ENCODE peak calls at places on chromosomes 13 and 19, in eight cellular contexts. One of them, this sample, is unnamed.
A peak's percentile ranks its signal among the peaks of the same experiment; 100 is the strongest.

GRCh38 chr19:38656171-38656981 is 8.9 kb downstream of the ACTN4 start:
- DNase-seq in activated naive CD8-positive, alpha-beta T cell treated with anti-CD3 and anti-CD28 coated beads, Interleukin-2, amount 50 U/mL, for 24 hours: no peak
- DNase-seq in kidney epithelial cell: no peak
- DNase-seq in lung microvascular endothelial cell: no peak
- DNase-seq in mucosa of descending colon: no peak
- DNase-seq in NCI-H774: no peak
- DNase-seq in AG09309: no peak
- DNase-seq in effector memory CD4-positive, alpha-beta T cell: peak; percentile 51
- DNase-seq in this sample: peak; percentile 61

GRCh38 chr13:48560657-48561337 is 27.9 kb upstream of the RCBTB2 start:
- DNase-seq in activated naive CD8-positive, alpha-beta T cell treated with anti-CD3 and anti-CD28 coated beads, Interleukin-2, amount 50 U/mL, for 24 hours: no peak
- DNase-seq in kidney epithelial cell: no peak
- DNase-seq in lung microvascular endothelial cell: no peak
- DNase-seq in mucosa of descending colon: no peak
- DNase-seq in NCI-H774: no peak
- DNase-seq in AG09309: no peak
- DNase-seq in effector memory CD4-positive, alpha-beta T cell: no peak
- DNase-seq in this sample: no peak

GRCh38 chr19:32012886-32013635 is 332.3 kb upstream of the ZNF507 start:
- DNase-seq in activated naive CD8-positive, alpha-beta T cell treated with anti-CD3 and anti-CD28 coated beads, Interleukin-2, amount 50 U/mL, for 24 hours: no peak
- DNase-seq in kidney epithelial cell: no peak
- DNase-seq in lung microvascular endothelial cell: no peak
- DNase-seq in mucosa of descending colon: no peak
- DNase-seq in NCI-H774: no peak
- DNase-seq in AG09309: no peak
- DNase-seq in effector memory CD4-positive, alpha-beta T cell: no peak
- DNase-seq in this sample: no peak

GRCh38 chr13:93244141-93244917 is 17.7 kb downstream of the GPC6 start:
- DNase-seq in activated naive CD8-positive, alpha-beta T cell treated with anti-CD3 and anti-CD28 coated beads, Interleukin-2, amount 50 U/mL, for 24 hours: no peak
- DNase-seq in kidney epithelial cell: no peak
- DNase-seq in lung microvascular endothelial cell: no peak
- DNase-seq in mucosa of descending colon: no peak
- DNase-seq in NCI-H774: no peak
- DNase-seq in AG09309: no peak
- DNase-seq in effector memory CD4-positive, alpha-beta T cell: no peak
- DNase-seq in this sample: no peak

GRCh38 chr13:107138468-107138867 is 570.5 kb upstream of the ARGLU1 start:
- DNase-seq in activated naive CD8-positive, alpha-beta T cell treated with anti-CD3 and anti-CD28 coated beads, Interleukin-2, amount 50 U/mL, for 24 hours: no peak
- DNase-seq in kidney epithelial cell: no peak
- DNase-seq in lung microvascular endothelial cell: peak; percentile 27
- DNase-seq in mucosa of descending colon: no peak
- DNase-seq in NCI-H774: no peak
- DNase-seq in AG09309: no peak
- DNase-seq in effector memory CD4-positive, alpha-beta T cell: no peak
- DNase-seq in this sample: no peak

GRCh38 chr19:5048727-5049553 is 80.0 kb downstream of the KDM4B start:
- DNase-seq in activated naive CD8-positive, alpha-beta T cell treated with anti-CD3 and anti-CD28 coated beads, Interleukin-2, amount 50 U/mL, for 24 hours: no peak
- DNase-seq in kidney epithelial cell: no peak
- DNase-seq in lung microvascular endothelial cell: no peak
- DNase-seq in mucosa of descending colon: no peak
- DNase-seq in NCI-H774: no peak
- DNase-seq in AG09309: no peak
- DNase-seq in effector memory CD4-positive, alpha-beta T cell: no peak
- DNase-seq in this sample: peak; percentile 27

GRCh38 chr13:109517516-109517915 is 268.9 kb downstream of the IRS2 start:
- DNase-seq in activated naive CD8-positive, alpha-beta T cell treated with anti-CD3 and anti-CD28 coated beads, Interleukin-2, amount 50 U/mL, for 24 hours: no peak
- DNase-seq in kidney epithelial cell: no peak
- DNase-seq in lung microvascular endothelial cell: no peak
- DNase-seq in mucosa of descending colon: no peak
- DNase-seq in NCI-H774: no peak
- DNase-seq in AG09309: no peak
- DNase-seq in effector memory CD4-positive, alpha-beta T cell: no peak
- DNase-seq in this sample: no peak

GRCh38 chr13:46553521-46553885 is 533 bp downstream of the LRCH1 start:
- DNase-seq in activated naive CD8-positive, alpha-beta T cell treated with anti-CD3 and anti-CD28 coated beads, Interleukin-2, amount 50 U/mL, for 24 hours: no peak
- DNase-seq in kidney epithelial cell: no peak
- DNase-seq in lung microvascular endothelial cell: peak; percentile 12
- DNase-seq in mucosa of descending colon: no peak
- DNase-seq in NCI-H774: no peak
- DNase-seq in AG09309: no peak
- DNase-seq in effector memory CD4-positive, alpha-beta T cell: no peak
- DNase-seq in this sample: no peak

GRCh38 chr13:62119739-62120700 is 704.4 kb upstream of the PCDH20 start:
- DNase-seq in activated naive CD8-positive, alpha-beta T cell treated with anti-CD3 and anti-CD28 coated beads, Interleukin-2, amount 50 U/mL, for 24 hours: no peak
- DNase-seq in kidney epithelial cell: no peak
- DNase-seq in lung microvascular endothelial cell: peak; percentile 5
- DNase-seq in mucosa of descending colon: no peak
- DNase-seq in NCI-H774: no peak
- DNase-seq in AG09309: no peak
- DNase-seq in effector memory CD4-positive, alpha-beta T cell: no peak
- DNase-seq in this sample: no peak

GRCh38 chr19:4066176-4066606 is 508 bp downstream of the ZBTB7A start:
- DNase-seq in activated naive CD8-positive, alpha-beta T cell treated with anti-CD3 and anti-CD28 coated beads, Interleukin-2, amount 50 U/mL, for 24 hours: peak; percentile 54
- DNase-seq in kidney epithelial cell: no peak
- DNase-seq in lung microvascular endothelial cell: no peak
- DNase-seq in mucosa of descending colon: no peak
- DNase-seq in NCI-H774: no peak
- DNase-seq in AG09309: no peak
- DNase-seq in effector memory CD4-positive, alpha-beta T cell: peak; percentile 48
- DNase-seq in this sample: no peak

GRCh38 chr13:113950451-113951245 is 23.2 kb downstream of the C13orf46 start:
- DNase-seq in activated naive CD8-positive, alpha-beta T cell treated with anti-CD3 and anti-CD28 coated beads, Interleukin-2, amount 50 U/mL, for 24 hours: no peak
- DNase-seq in kidney epithelial cell: no peak
- DNase-seq in lung microvascular endothelial cell: no peak
- DNase-seq in mucosa of descending colon: peak; percentile 43
- DNase-seq in NCI-H774: no peak
- DNase-seq in AG09309: no peak
- DNase-seq in effector memory CD4-positive, alpha-beta T cell: no peak
- DNase-seq in this sample: no peak

GRCh38 chr19:18397242-18398202 is at the start of gene LRRC25:
- DNase-seq in activated naive CD8-positive, alpha-beta T cell treated with anti-CD3 and anti-CD28 coated beads, Interleukin-2, amount 50 U/mL, for 24 hours: no peak
- DNase-seq in kidney epithelial cell: no peak
- DNase-seq in lung microvascular endothelial cell: no peak
- DNase-seq in mucosa of descending colon: peak; percentile 77
- DNase-seq in NCI-H774: no peak
- DNase-seq in AG09309: no peak
- DNase-seq in effector memory CD4-positive, alpha-beta T cell: no peak
- DNase-seq in this sample: no peak

GRCh38 chr13:30692108-30692507 is 43.2 kb upstream of the ALOX5AP start:
- DNase-seq in activated naive CD8-positive, alpha-beta T cell treated with anti-CD3 and anti-CD28 coated beads, Interleukin-2, amount 50 U/mL, for 24 hours: no peak
- DNase-seq in kidney epithelial cell: no peak
- DNase-seq in lung microvascular endothelial cell: no peak
- DNase-seq in mucosa of descending colon: no peak
- DNase-seq in NCI-H774: no peak
- DNase-seq in AG09309: no peak
- DNase-seq in effector memory CD4-positive, alpha-beta T cell: no peak
- DNase-seq in this sample: no peak

GRCh38 chr13:111099292-111099691 is 15.8 kb upstream of the ARHGEF7 start:
- DNase-seq in activated naive CD8-positive, alpha-beta T cell treated with anti-CD3 and anti-CD28 coated beads, Interleukin-2, amount 50 U/mL, for 24 hours: no peak
- DNase-seq in kidney epithelial cell: no peak
- DNase-seq in lung microvascular endothelial cell: no peak
- DNase-seq in mucosa of descending colon: no peak
- DNase-seq in NCI-H774: no peak
- DNase-seq in AG09309: no peak
- DNase-seq in effector memory CD4-positive, alpha-beta T cell: no peak
- DNase-seq in this sample: no peak

GRCh38 chr13:76016799-76017198 is 380.7 kb downstream of the LMO7 start:
- DNase-seq in activated naive CD8-positive, alpha-beta T cell treated with anti-CD3 and anti-CD28 coated beads, Interleukin-2, amount 50 U/mL, for 24 hours: peak; percentile 10
- DNase-seq in kidney epithelial cell: no peak
- DNase-seq in lung microvascular endothelial cell: peak; percentile 40
- DNase-seq in mucosa of descending colon: no peak
- DNase-seq in NCI-H774: no peak
- DNase-seq in AG09309: no peak
- DNase-seq in effector memory CD4-positive, alpha-beta T cell: no peak
- DNase-seq in this sample: no peak

GRCh38 chr13:49693191-49693733 is 2.0 kb upstream of the EBPL start:
- DNase-seq in activated naive CD8-positive, alpha-beta T cell treated with anti-CD3 and anti-CD28 coated beads, Interleukin-2, amount 50 U/mL, for 24 hours: no peak
- DNase-seq in kidney epithelial cell: no peak
- DNase-seq in lung microvascular endothelial cell: peak; percentile 68
- DNase-seq in mucosa of descending colon: no peak
- DNase-seq in NCI-H774: no peak
- DNase-seq in AG09309: no peak
- DNase-seq in effector memory CD4-positive, alpha-beta T cell: no peak
- DNase-seq in this sample: no peak

GRCh38 chr19:55641376-55642152 is 762 bp downstream of the ZNF580 start:
- DNase-seq in activated naive CD8-positive, alpha-beta T cell treated with anti-CD3 and anti-CD28 coated beads, Interleukin-2, amount 50 U/mL, for 24 hours: no peak
- DNase-seq in kidney epithelial cell: no peak
- DNase-seq in lung microvascular endothelial cell: no peak
- DNase-seq in mucosa of descending colon: no peak
- DNase-seq in NCI-H774: peak; percentile 52
- DNase-seq in AG09309: no peak
- DNase-seq in effector memory CD4-positive, alpha-beta T cell: no peak
- DNase-seq in this sample: no peak

GRCh38 chr19:38557205-38557799 is 60.5 kb downstream of the MAP4K1 start:
- DNase-seq in activated naive CD8-positive, alpha-beta T cell treated with anti-CD3 and anti-CD28 coated beads, Interleukin-2, amount 50 U/mL, for 24 hours: peak; percentile 37
- DNase-seq in kidney epithelial cell: no peak
- DNase-seq in lung microvascular endothelial cell: no peak
- DNase-seq in mucosa of descending colon: peak; percentile 76
- DNase-seq in NCI-H774: no peak
- DNase-seq in AG09309: no peak
- DNase-seq in effector memory CD4-positive, alpha-beta T cell: no peak
- DNase-seq in this sample: no peak

GRCh38 chr19:53912653-53913052 is 3.6 kb downstream of the CACNG7 start:
- DNase-seq in activated naive CD8-positive, alpha-beta T cell treated with anti-CD3 and anti-CD28 coated beads, Interleukin-2, amount 50 U/mL, for 24 hours: peak; percentile 11
- DNase-seq in kidney epithelial cell: no peak
- DNase-seq in lung microvascular endothelial cell: no peak
- DNase-seq in mucosa of descending colon: peak; percentile 37
- DNase-seq in NCI-H774: no peak
- DNase-seq in AG09309: no peak
- DNase-seq in effector memory CD4-positive, alpha-beta T cell: no peak
- DNase-seq in this sample: no peak

GRCh38 chr19:49896863-49897621 is at the start of gene IL4I1:
- DNase-seq in activated naive CD8-positive, alpha-beta T cell treated with anti-CD3 and anti-CD28 coated beads, Interleukin-2, amount 50 U/mL, for 24 hours: peak; percentile 74
- DNase-seq in kidney epithelial cell: peak; percentile 53
- DNase-seq in lung microvascular endothelial cell: peak; percentile 41
- DNase-seq in mucosa of descending colon: no peak
- DNase-seq in NCI-H774: no peak
- DNase-seq in AG09309: no peak
- DNase-seq in effector memory CD4-positive, alpha-beta T cell: peak; percentile 70
- DNase-seq in this sample: no peak

GRCh38 chr19:532578-533484 is 1.3 kb downstream of the CDC34 start:
- DNase-seq in activated naive CD8-positive, alpha-beta T cell treated with anti-CD3 and anti-CD28 coated beads, Interleukin-2, amount 50 U/mL, for 24 hours: peak; percentile 41
- DNase-seq in kidney epithelial cell: no peak
- DNase-seq in lung microvascular endothelial cell: peak; percentile 69
- DNase-seq in mucosa of descending colon: peak; percentile 74
- DNase-seq in NCI-H774: no peak
- DNase-seq in AG09309: peak; percentile 18
- DNase-seq in effector memory CD4-positive, alpha-beta T cell: peak; percentile 24
- DNase-seq in this sample: peak; percentile 36

GRCh38 chr19:43638214-43638990 is 1.2 kb downstream of the CADM4 start:
- DNase-seq in activated naive CD8-positive, alpha-beta T cell treated with anti-CD3 and anti-CD28 coated beads, Interleukin-2, amount 50 U/mL, for 24 hours: no peak
- DNase-seq in kidney epithelial cell: no peak
- DNase-seq in lung microvascular endothelial cell: no peak
- DNase-seq in mucosa of descending colon: no peak
- DNase-seq in NCI-H774: no peak
- DNase-seq in AG09309: no peak
- DNase-seq in effector memory CD4-positive, alpha-beta T cell: no peak
- DNase-seq in this sample: no peak

GRCh38 chr13:33496336-33496735 is 210.8 kb upstream of the STARD13 start:
- DNase-seq in activated naive CD8-positive, alpha-beta T cell treated with anti-CD3 and anti-CD28 coated beads, Interleukin-2, amount 50 U/mL, for 24 hours: no peak
- DNase-seq in kidney epithelial cell: no peak
- DNase-seq in lung microvascular endothelial cell: no peak
- DNase-seq in mucosa of descending colon: no peak
- DNase-seq in NCI-H774: no peak
- DNase-seq in AG09309: no peak
- DNase-seq in effector memory CD4-positive, alpha-beta T cell: no peak
- DNase-seq in this sample: no peak

GRCh38 chr19:47107953-47108746 is 5.4 kb downstream of the ZC3H4 start:
- DNase-seq in activated naive CD8-positive, alpha-beta T cell treated with anti-CD3 and anti-CD28 coated beads, Interleukin-2, amount 50 U/mL, for 24 hours: no peak
- DNase-seq in kidney epithelial cell: no peak
- DNase-seq in lung microvascular endothelial cell: no peak
- DNase-seq in mucosa of descending colon: no peak
- DNase-seq in NCI-H774: no peak
- DNase-seq in AG09309: no peak
- DNase-seq in effector memory CD4-positive, alpha-beta T cell: no peak
- DNase-seq in this sample: no peak

GRCh38 chr19:17248011-17248776 is 2.5 kb upstream of the NR2F6 start:
- DNase-seq in activated naive CD8-positive, alpha-beta T cell treated with anti-CD3 and anti-CD28 coated beads, Interleukin-2, amount 50 U/mL, for 24 hours: no peak
- DNase-seq in kidney epithelial cell: no peak
- DNase-seq in lung microvascular endothelial cell: no peak
- DNase-seq in mucosa of descending colon: peak; percentile 85
- DNase-seq in NCI-H774: no peak
- DNase-seq in AG09309: no peak
- DNase-seq in effector memory CD4-positive, alpha-beta T cell: no peak
- DNase-seq in this sample: no peak

GRCh38 chr13:98775844-98776598 is 23.5 kb upstream of the SLC15A1 start:
- DNase-seq in activated naive CD8-positive, alpha-beta T cell treated with anti-CD3 and anti-CD28 coated beads, Interleukin-2, amount 50 U/mL, for 24 hours: no peak
- DNase-seq in kidney epithelial cell: peak; percentile 58
- DNase-seq in lung microvascular endothelial cell: no peak
- DNase-seq in mucosa of descending colon: peak; percentile 84
- DNase-seq in NCI-H774: no peak
- DNase-seq in AG09309: no peak
- DNase-seq in effector memory CD4-positive, alpha-beta T cell: no peak
- DNase-seq in this sample: peak; percentile 41

GRCh38 chr19:11504502-11505031 is 1.1 kb downstream of the ZNF653 start:
- DNase-seq in activated naive CD8-positive, alpha-beta T cell treated with anti-CD3 and anti-CD28 coated beads, Interleukin-2, amount 50 U/mL, for 24 hours: no peak
- DNase-seq in kidney epithelial cell: no peak
- DNase-seq in lung microvascular endothelial cell: no peak
- DNase-seq in mucosa of descending colon: no peak
- DNase-seq in NCI-H774: no peak
- DNase-seq in AG09309: no peak
- DNase-seq in effector memory CD4-positive, alpha-beta T cell: no peak
- DNase-seq in this sample: no peak

GRCh38 chr19:19185853-19186728 is 5.9 kb downstream of the BORCS8 start:
- DNase-seq in activated naive CD8-positive, alpha-beta T cell treated with anti-CD3 and anti-CD28 coated beads, Interleukin-2, amount 50 U/mL, for 24 hours: peak; percentile 70
- DNase-seq in kidney epithelial cell: no peak
- DNase-seq in lung microvascular endothelial cell: peak; percentile 70
- DNase-seq in mucosa of descending colon: no peak
- DNase-seq in NCI-H774: peak; percentile 19
- DNase-seq in AG09309: no peak
- DNase-seq in effector memory CD4-positive, alpha-beta T cell: peak; percentile 22
- DNase-seq in this sample: no peak

GRCh38 chr19:58046856-58047255 is 12.2 kb upstream of the ZNF135 start:
- DNase-seq in activated naive CD8-positive, alpha-beta T cell treated with anti-CD3 and anti-CD28 coated beads, Interleukin-2, amount 50 U/mL, for 24 hours: no peak
- DNase-seq in kidney epithelial cell: no peak
- DNase-seq in lung microvascular endothelial cell: no peak
- DNase-seq in mucosa of descending colon: no peak
- DNase-seq in NCI-H774: no peak
- DNase-seq in AG09309: no peak
- DNase-seq in effector memory CD4-positive, alpha-beta T cell: no peak
- DNase-seq in this sample: no peak

GRCh38 chr19:3176715-3177501 is 1.7 kb upstream of the S1PR4 start:
- DNase-seq in activated naive CD8-positive, alpha-beta T cell treated with anti-CD3 and anti-CD28 coated beads, Interleukin-2, amount 50 U/mL, for 24 hours: peak; percentile 74
- DNase-seq in kidney epithelial cell: peak; percentile 53
- DNase-seq in lung microvascular endothelial cell: no peak
- DNase-seq in mucosa of descending colon: peak; percentile 80
- DNase-seq in NCI-H774: no peak
- DNase-seq in AG09309: peak; percentile 37
- DNase-seq in effector memory CD4-positive, alpha-beta T cell: peak; percentile 71
- DNase-seq in this sample: peak; percentile 22

GRCh38 chr19:11587973-11588631 is 9.2 kb upstream of the ZNF627 start:
- DNase-seq in activated naive CD8-positive, alpha-beta T cell treated with anti-CD3 and anti-CD28 coated beads, Interleukin-2, amount 50 U/mL, for 24 hours: no peak
- DNase-seq in kidney epithelial cell: no peak
- DNase-seq in lung microvascular endothelial cell: no peak
- DNase-seq in mucosa of descending colon: no peak
- DNase-seq in NCI-H774: no peak
- DNase-seq in AG09309: no peak
- DNase-seq in effector memory CD4-positive, alpha-beta T cell: no peak
- DNase-seq in this sample: no peak

GRCh38 chr13:69997061-69997460 is 110.6 kb upstream of the ATXN8OS start:
- DNase-seq in activated naive CD8-positive, alpha-beta T cell treated with anti-CD3 and anti-CD28 coated beads, Interleukin-2, amount 50 U/mL, for 24 hours: no peak
- DNase-seq in kidney epithelial cell: no peak
- DNase-seq in lung microvascular endothelial cell: no peak
- DNase-seq in mucosa of descending colon: no peak
- DNase-seq in NCI-H774: no peak
- DNase-seq in AG09309: no peak
- DNase-seq in effector memory CD4-positive, alpha-beta T cell: no peak
- DNase-seq in this sample: no peak

GRCh38 chr13:76723551-76724232 is 162.5 kb downstream of the KCTD12 start:
- DNase-seq in activated naive CD8-positive, alpha-beta T cell treated with anti-CD3 and anti-CD28 coated beads, Interleukin-2, amount 50 U/mL, for 24 hours: peak; percentile 1
- DNase-seq in kidney epithelial cell: peak; percentile 37
- DNase-seq in lung microvascular endothelial cell: peak; percentile 85
- DNase-seq in mucosa of descending colon: no peak
- DNase-seq in NCI-H774: no peak
- DNase-seq in AG09309: peak; percentile 48
- DNase-seq in effector memory CD4-positive, alpha-beta T cell: no peak
- DNase-seq in this sample: peak; percentile 93

GRCh38 chr13:72960541-72960940 is 98.3 kb upstream of the KLF5 start:
- DNase-seq in activated naive CD8-positive, alpha-beta T cell treated with anti-CD3 and anti-CD28 coated beads, Interleukin-2, amount 50 U/mL, for 24 hours: no peak
- DNase-seq in kidney epithelial cell: no peak
- DNase-seq in lung microvascular endothelial cell: no peak
- DNase-seq in mucosa of descending colon: no peak
- DNase-seq in NCI-H774: peak; percentile 78
- DNase-seq in AG09309: no peak
- DNase-seq in effector memory CD4-positive, alpha-beta T cell: no peak
- DNase-seq in this sample: no peak

This sample was measured in GM04503.